ENCODE peak calls at places on chromosomes 4 and X, in ten cellular contexts. Z is CD4-positive, alpha-beta T cell; B is GM23248; R is heart right ventricle; A is neural progenitor cell; V is hepatocyte; Q is pancreas; E is esophagus squamous epithelium; G is dorsolateral prefrontal cortex; Y is sigmoid colon. I is an unnamed sample.

GRCh38 chr4:73867783-73868182 is 1.4 kb upstream of the CXCL1 start:
- DNase-seq in Z (no peak), A (no peak), R (no peak), E (no peak), Y (no peak), V (peak; percentile 37), B (no peak), Q (no peak), G (no peak), I (no peak)

GRCh38 chr4:7904108-7904516 is 35.5 kb downstream of the AFAP1 start:
- DNase-seq in V (no peak), Q (no peak), B (peak; percentile 93), E (no peak), Y (no peak), Z (no peak), R (no peak), G (peak; percentile 42), A (no peak), I (no peak)

GRCh38 chr4:14403132-14403531 is 599.1 kb upstream of the CPEB2 start:
- DNase-seq in B (no peak), A (no peak), E (no peak), R (no peak), Q (no peak), V (no peak), Y (no peak), Z (no peak), G (no peak), I (no peak)

GRCh38 chrX:40878821-40879571 is 143.7 kb upstream of the MED14 start:
- DNase-seq in V (no peak), G (no peak), B (peak; percentile 13), Q (no peak), A (peak; percentile 13), Y (no peak), Z (no peak), E (no peak), R (no peak), I (no peak)

GRCh38 chr4:77859256-77859655 is 3.4 kb upstream of the MRPL1 start:
- DNase-seq in V (no peak), A (no peak), G (no peak), B (no peak), R (no peak), Q (peak; percentile 30), E (no peak), Y (no peak), Z (no peak), I (no peak)

GRCh38 chr4:6509587-6509986 is 37.2 kb upstream of the PPP2R2C start:
- DNase-seq in B (no peak), E (no peak), G (no peak), Q (no peak), A (no peak), Y (peak; percentile 20), R (no peak), Z (no peak), V (no peak), I (no peak)

GRCh38 chr4:13766722-13767495 is 139.4 kb upstream of the BOD1L1 start:
- DNase-seq in Q (no peak), R (peak; percentile 13), Z (no peak), G (no peak), B (no peak), A (no peak), E (no peak), V (no peak), Y (no peak), I (no peak)

GRCh38 chr4:186726440-186727148 is 2.9 kb upstream of the FAT1 start:
- DNase-seq in R (peak; percentile 59), G (peak; percentile 22), E (no peak), V (peak; percentile 93), A (peak; percentile 93), Y (peak; percentile 87), B (peak; percentile 89), Q (peak; percentile 85), Z (no peak), I (no peak)

GRCh38 chr4:40995850-40996249 is 218.5 kb downstream of the APBB2 start:
- DNase-seq in A (no peak), B (peak; percentile 52), Z (no peak), G (no peak), Y (no peak), E (no peak), V (no peak), R (no peak), Q (no peak), I (no peak)

DNA sequence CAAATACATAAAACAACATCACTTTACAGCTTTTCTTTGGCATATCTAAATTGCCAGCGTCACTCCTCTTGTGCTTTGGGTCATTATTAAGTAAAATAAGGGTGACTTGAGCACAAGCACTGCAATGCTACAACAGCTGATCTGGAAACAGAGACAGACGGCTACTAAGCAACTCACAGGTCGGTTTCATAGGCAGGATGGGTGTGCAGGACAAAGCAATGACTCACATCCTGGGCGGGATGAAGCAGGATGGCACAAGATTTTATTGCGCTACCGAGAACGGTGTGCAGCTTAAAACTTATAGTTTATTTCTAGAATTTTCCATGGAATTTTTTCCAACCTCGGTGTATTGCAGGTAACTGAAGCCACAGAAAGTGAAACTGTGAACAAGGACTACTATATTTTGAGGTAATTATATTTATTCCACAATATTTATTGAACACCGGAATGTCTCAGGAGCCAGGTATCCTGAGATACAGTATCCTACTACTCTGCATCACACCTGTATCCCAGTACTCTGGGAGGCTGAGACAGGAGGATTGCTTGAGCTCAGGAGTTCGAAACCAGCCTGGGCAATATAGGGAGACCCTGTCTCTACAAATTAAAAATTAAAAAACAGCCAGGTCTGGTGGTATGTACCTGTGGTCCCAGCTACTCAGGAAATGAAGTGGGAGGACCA is 215.5 kb downstream of the APBB2 start:
- DNase-seq in Q (no peak), E (no peak), V (peak; percentile 51), A (no peak), Y (no peak), G (no peak), R (peak; percentile 49), B (peak; percentile 33), Z (no peak), I (no peak)
- H3K27ac ChIP-seq in Q (no peak overlapping the region), E (no peak overlapping the region), V (peak overlapping the region; percentile 10), A (no peak overlapping the region), Y (peak overlapping the region; percentile 7), G (no peak overlapping the region), R (peak overlapping the region; percentile 31), B (no peak overlapping the region), Z (no peak overlapping the region), I (no peak overlapping the region)

GRCh38 chrX:115584715-115585114 is 23.7 kb downstream of the PLS3 start:
- DNase-seq in A (no peak), Z (no peak), G (no peak), B (peak; percentile 74), E (no peak), V (no peak), Y (no peak), Q (no peak), R (no peak), I (no peak)

GRCh38 chrX:115579786-115580294 is 18.9 kb downstream of the PLS3 start:
- DNase-seq in A (peak; percentile 35), Z (no peak), V (no peak), G (no peak), Q (no peak), B (no peak), Y (no peak), R (no peak), E (no peak), I (no peak)

GRCh38 chrX:115583730-115584004 is 22.7 kb downstream of the PLS3 start:
- DNase-seq in A (no peak), E (no peak), Z (no peak), B (no peak), Q (no peak), G (no peak), V (no peak), Y (no peak), R (no peak), I (no peak)

GRCh38 chrX:115582035-115582870 is 21.3 kb downstream of the PLS3 start:
- DNase-seq in Q (no peak), B (peak; percentile 40), E (no peak), G (no peak), A (peak; percentile 30), V (no peak), Z (no peak), Y (no peak), R (no peak), I (no peak)

DNA sequence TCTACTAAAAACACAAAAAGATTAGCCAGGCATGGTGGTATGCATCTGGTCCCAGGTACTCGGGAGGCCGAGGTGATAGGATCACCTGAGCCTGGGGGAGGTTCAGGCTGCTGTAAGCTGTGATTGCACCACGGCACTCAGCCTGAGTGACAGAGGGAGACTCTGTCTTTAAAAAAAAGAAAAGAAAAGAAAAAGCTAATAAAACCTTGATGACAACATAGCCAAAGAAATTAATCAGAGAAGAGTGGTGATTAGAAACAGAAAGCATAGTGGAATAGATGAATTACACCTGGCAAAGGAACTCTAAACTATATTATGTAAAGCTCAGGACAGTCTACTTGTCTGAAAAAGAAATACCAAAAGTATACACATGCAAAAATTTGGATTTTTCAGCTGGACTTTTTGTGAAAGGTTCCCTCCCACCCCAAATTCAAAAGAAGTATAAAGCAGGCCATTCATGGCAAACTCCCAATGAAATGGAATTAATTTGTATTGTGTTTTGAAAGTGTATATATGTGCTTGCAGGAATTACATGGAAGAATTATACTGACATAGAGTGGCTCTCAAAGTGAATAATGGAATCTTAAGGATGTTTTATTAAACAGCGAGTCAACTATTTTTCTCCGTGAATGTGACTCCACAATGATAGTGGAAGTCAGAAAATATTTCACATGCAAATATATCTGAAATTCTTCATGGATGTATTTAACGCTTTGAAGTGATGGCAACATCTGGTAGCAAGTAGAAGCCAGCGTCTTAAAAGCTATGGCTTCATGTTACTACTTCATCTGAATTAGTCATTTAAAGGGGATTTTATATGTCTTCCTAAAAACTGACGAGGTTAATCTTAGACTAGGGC is 22.1 kb downstream of the PLS3 start:
- DNase-seq in Z (no peak), B (peak; percentile 65), A (no peak), Q (no peak), G (no peak), R (no peak), V (peak; percentile 56), E (no peak), Y (no peak), I (no peak)
- H3K27me3 ChIP-seq in Z (no peaks in the 10 kb centered on the region), B (no peaks in the 10 kb centered on the region), A (no peaks in the 10 kb centered on the region), Q (no peaks in the 10 kb centered on the region), G (peaks cover 42% of the 10 kb centered on the region), R (no peaks in the 10 kb centered on the region), V (no peaks in the 10 kb centered on the region), E (no peaks in the 10 kb centered on the region), Y (no peaks in the 10 kb centered on the region), I (no peaks in the 10 kb centered on the region)

GRCh38 chr4:145280541-145280940 is 100.2 kb upstream of the OTUD4 start:
- DNase-seq in G (no peak), Y (no peak), Z (no peak), Q (no peak), B (no peak), R (no peak), A (no peak), E (no peak), V (no peak), I (no peak)
- H3K27ac ChIP-seq in G (no peak overlapping the region), Y (no peak overlapping the region), Z (no peak overlapping the region), Q (no peak overlapping the region), B (no peak overlapping the region), R (no peak overlapping the region), A (no peak overlapping the region), E (no peak overlapping the region), V (no peak overlapping the region), I (no peak overlapping the region)

GRCh38 chrX:115565888-115566287 is 4.9 kb downstream of the PLS3 start:
- DNase-seq in E (no peak), G (no peak), R (no peak), V (no peak), B (no peak), A (no peak), Q (no peak), Y (no peak), Z (no peak), I (no peak)

GRCh38 chrX:115564243-115564642 is 3.3 kb downstream of the PLS3 start:
- DNase-seq in Z (no peak), V (no peak), A (no peak), B (peak; percentile 42), E (no peak), Q (no peak), G (no peak), Y (no peak), R (no peak), I (no peak)

GRCh38 chrX:115562492-115562872 is 1.5 kb downstream of the PLS3 start:
- DNase-seq in B (peak; percentile 59), E (no peak), Z (no peak), G (no peak), A (no peak), V (peak; percentile 70), R (no peak), Y (no peak), Q (no peak), I (no peak)

GRCh38 chrX:115561605-115562491 is 874 bp downstream of the PLS3 start:
- DNase-seq in A (peak; percentile 82), V (peak; percentile 80), G (no peak), B (peak; percentile 67), R (peak; percentile 38), Q (peak; percentile 45), Z (no peak), E (no peak), Y (peak; percentile 78), I (no peak)

GRCh38 chrX:115563633-115564182 is 2.7 kb downstream of the PLS3 start:
- DNase-seq in R (no peak), Q (no peak), V (no peak), E (no peak), A (peak; percentile 23), Y (no peak), G (no peak), B (peak; percentile 24), Z (no peak), I (no peak)
- H3K27me3 ChIP-seq in R (no peaks in the 10 kb centered on the region), Q (peaks cover 4% of the 10 kb centered on the region), V (no peaks in the 10 kb centered on the region), E (no peaks in the 10 kb centered on the region), A (no peaks in the 10 kb centered on the region), Y (no peaks in the 10 kb centered on the region), G (peaks cover 61% of the 10 kb centered on the region), B (no peaks in the 10 kb centered on the region), Z (peaks cover 23% of the 10 kb centered on the region), I (no peaks in the 10 kb centered on the region)

I was measured in CD4-positive, alpha-beta memory T cell.